ENCODE peak calls at places on chromosomes 16 and 17, in seven cellular contexts. One of them, this sample, is unnamed.
A peak's percentile ranks its signal among the peaks of the same experiment; 100 is the strongest.

GRCh38 chr17:57971572-57971971 is 16.4 kb upstream of the CUEDC1 start:
- DNase-seq in IMR-90: no peak
- DNase-seq in upper lobe of right lung: no peak
- DNase-seq in foreskin keratinocyte: no peak
- DNase-seq in left lung: no peak
- DNase-seq in A673: no peak
- DNase-seq in suprapubic skin: no peak
- DNase-seq in this sample: no peak

GRCh38 chr17:64174686-64175456 is 44.9 kb upstream of the ERN1 start:
- DNase-seq in IMR-90: peak; percentile 71
- DNase-seq in upper lobe of right lung: peak; percentile 70
- DNase-seq in foreskin keratinocyte: peak; percentile 61
- DNase-seq in left lung: peak; percentile 72
- DNase-seq in A673: no peak
- DNase-seq in suprapubic skin: no peak
- DNase-seq in this sample: peak; percentile 66

GRCh38 chr16:3971261-3971660 is 90.7 kb upstream of the CREBBP start:
- DNase-seq in IMR-90: peak; percentile 98
- DNase-seq in upper lobe of right lung: no peak
- DNase-seq in foreskin keratinocyte: peak; percentile 17
- DNase-seq in left lung: no peak
- DNase-seq in A673: no peak
- DNase-seq in suprapubic skin: no peak
- DNase-seq in this sample: peak; percentile 35

GRCh38 chr17:30376621-30377452 is 1.9 kb upstream of the CPD start:
- DNase-seq in IMR-90: peak; percentile 87
- DNase-seq in upper lobe of right lung: peak; percentile 70
- DNase-seq in foreskin keratinocyte: no peak
- DNase-seq in left lung: no peak
- DNase-seq in A673: peak; percentile 96
- DNase-seq in suprapubic skin: no peak
- DNase-seq in this sample: peak; percentile 81

GRCh38 chr17:45104497-45104896 is 27.8 kb downstream of the PLCD3 start:
- DNase-seq in IMR-90: no peak
- DNase-seq in upper lobe of right lung: no peak
- DNase-seq in foreskin keratinocyte: no peak
- DNase-seq in left lung: no peak
- DNase-seq in A673: no peak
- DNase-seq in suprapubic skin: no peak
- DNase-seq in this sample: no peak

GRCh38 chr17:46772879-46773620 is 45.4 kb downstream of the WNT3 start:
- DNase-seq in IMR-90: no peak
- DNase-seq in upper lobe of right lung: no peak
- DNase-seq in foreskin keratinocyte: no peak
- DNase-seq in left lung: no peak
- DNase-seq in A673: no peak
- DNase-seq in suprapubic skin: peak; percentile 55
- DNase-seq in this sample: no peak

GRCh38 chr17:41687828-41688640 is 651 bp upstream of the EIF1 start:
- DNase-seq in IMR-90: peak; percentile 15
- DNase-seq in upper lobe of right lung: peak; percentile 74
- DNase-seq in foreskin keratinocyte: no peak
- DNase-seq in left lung: peak; percentile 53
- DNase-seq in A673: peak; percentile 61
- DNase-seq in suprapubic skin: no peak
- DNase-seq in this sample: no peak

GRCh38 chr17:59753522-59754467 is 46.3 kb downstream of the VMP1 start:
- DNase-seq in IMR-90: peak; percentile 93
- DNase-seq in upper lobe of right lung: no peak
- DNase-seq in foreskin keratinocyte: peak; percentile 81
- DNase-seq in left lung: no peak
- DNase-seq in A673: peak; percentile 92
- DNase-seq in suprapubic skin: no peak
- DNase-seq in this sample: peak; percentile 87

GRCh38 chr17:3596804-3597464 is 12.3 kb downstream of the TRPV1 start:
- DNase-seq in IMR-90: no peak
- DNase-seq in upper lobe of right lung: no peak
- DNase-seq in foreskin keratinocyte: no peak
- DNase-seq in left lung: no peak
- DNase-seq in A673: no peak
- DNase-seq in suprapubic skin: no peak
- DNase-seq in this sample: no peak

GRCh38 chr16:20880867-20881866 is 19.0 kb downstream of the DCUN1D3 start:
- DNase-seq in IMR-90: no peak
- DNase-seq in upper lobe of right lung: no peak
- DNase-seq in foreskin keratinocyte: no peak
- DNase-seq in left lung: no peak
- DNase-seq in A673: no peak
- DNase-seq in suprapubic skin: no peak
- DNase-seq in this sample: no peak

GRCh38 chr16:79997257-79997656 is 396.7 kb upstream of the MAF start:
- DNase-seq in IMR-90: peak; percentile 26
- DNase-seq in upper lobe of right lung: no peak
- DNase-seq in foreskin keratinocyte: no peak
- DNase-seq in left lung: no peak
- DNase-seq in A673: peak; percentile 30
- DNase-seq in suprapubic skin: no peak
- DNase-seq in this sample: peak; percentile 24
- TF ChIP-seq CTCF in IMR-90: peak; percentile 56
- TF ChIP-seq CTCF in upper lobe of right lung: peak; percentile 53
- TF ChIP-seq CTCF in foreskin keratinocyte: peak; percentile 65
- TF ChIP-seq CTCF in left lung: no peak
- TF ChIP-seq CTCF in A673: peak; percentile 54
- TF ChIP-seq CTCF in suprapubic skin: no peak
- TF ChIP-seq CTCF in this sample: peak; percentile 67

DNA sequence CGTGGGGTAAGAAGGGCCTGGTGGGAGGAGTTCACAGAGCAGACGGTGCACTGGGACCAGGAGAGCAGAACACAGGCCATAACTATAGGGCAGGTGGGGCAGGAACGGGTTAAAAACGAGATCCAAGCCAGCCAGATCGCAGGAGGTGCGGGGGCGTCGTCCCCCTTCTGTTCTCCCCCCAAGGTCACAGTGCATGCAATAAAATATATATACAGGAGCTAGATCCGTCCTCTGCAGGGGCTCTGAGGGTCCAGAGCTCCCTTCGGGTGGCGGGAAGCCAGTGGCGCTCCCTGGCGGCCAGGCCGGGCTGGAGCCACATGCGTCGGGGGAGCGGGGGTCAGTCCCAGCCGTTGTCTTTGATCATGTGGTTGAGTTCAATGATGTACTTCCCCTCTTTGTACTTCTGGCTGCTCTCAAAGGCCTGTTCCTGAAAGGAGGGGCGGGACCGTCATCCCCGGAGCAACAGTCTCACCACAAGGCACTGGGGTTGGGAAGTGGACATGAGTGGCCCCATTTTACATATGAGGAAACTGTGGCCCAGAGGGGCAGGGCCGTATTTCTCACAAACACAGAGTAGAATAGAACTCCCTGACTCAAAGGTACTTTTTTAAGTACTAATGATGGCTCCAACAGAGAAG is 768 bp upstream of the TBX6 start:
- DNase-seq in IMR-90: peak; percentile 27
- DNase-seq in upper lobe of right lung: peak; percentile 92
- DNase-seq in foreskin keratinocyte: peak; percentile 31
- DNase-seq in left lung: peak; percentile 92
- DNase-seq in A673: peak; percentile 81
- DNase-seq in suprapubic skin: peak; percentile 90
- DNase-seq in this sample: peak; percentile 42
- TF ChIP-seq CTCF in IMR-90: peak; percentile 44
- TF ChIP-seq CTCF in upper lobe of right lung: peak; percentile 69
- TF ChIP-seq CTCF in foreskin keratinocyte: peak; percentile 60
- TF ChIP-seq CTCF in left lung: peak; percentile 43
- TF ChIP-seq CTCF in A673: peak; percentile 75
- TF ChIP-seq CTCF in suprapubic skin: peak; percentile 33
- TF ChIP-seq CTCF in this sample: peak; percentile 54

GRCh38 chr16:56825821-56826220 is 39.2 kb upstream of the SLC12A3 start:
- DNase-seq in IMR-90: peak; percentile 23
- DNase-seq in upper lobe of right lung: no peak
- DNase-seq in foreskin keratinocyte: no peak
- DNase-seq in left lung: no peak
- DNase-seq in A673: no peak
- DNase-seq in suprapubic skin: no peak
- DNase-seq in this sample: peak; percentile 56
- TF ChIP-seq CTCF in IMR-90: no peak
- TF ChIP-seq CTCF in upper lobe of right lung: no peak
- TF ChIP-seq CTCF in foreskin keratinocyte: no peak
- TF ChIP-seq CTCF in left lung: no peak
- TF ChIP-seq CTCF in A673: no peak
- TF ChIP-seq CTCF in suprapubic skin: no peak
- TF ChIP-seq CTCF in this sample: no peak

DNA sequence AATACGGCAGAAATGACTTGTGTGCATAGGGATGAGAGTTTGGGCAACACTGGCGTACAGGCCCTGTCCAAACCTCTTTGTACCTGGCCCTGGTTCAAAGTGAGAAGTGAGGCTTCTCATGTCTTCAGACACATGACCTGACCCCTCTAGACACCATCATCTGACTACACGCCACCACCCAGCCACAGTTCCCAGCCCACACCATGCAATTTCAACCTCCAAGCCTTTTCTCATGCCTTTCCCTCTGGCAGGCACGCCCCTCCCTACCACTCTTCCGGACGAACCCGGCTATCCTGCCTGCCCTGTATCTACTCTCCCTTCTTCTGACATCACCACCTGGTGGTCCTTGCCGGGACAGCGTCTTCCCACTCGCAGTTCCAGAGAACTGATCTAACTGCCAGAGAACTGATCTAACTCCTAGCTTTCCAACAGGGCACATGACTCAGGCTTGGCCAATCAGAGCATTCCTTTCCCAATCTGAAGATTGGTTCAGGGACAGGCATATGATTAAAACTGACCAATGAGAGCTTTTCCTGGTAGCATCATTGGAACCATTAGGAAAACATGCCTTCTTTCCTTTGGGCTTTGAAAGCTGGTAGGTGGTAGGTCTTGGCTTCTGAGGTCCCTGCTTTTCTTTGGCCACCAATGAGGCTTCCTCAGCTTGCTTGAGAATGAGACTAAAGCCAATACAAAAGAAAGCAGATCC is 27.0 kb upstream of the IL21R start:
- DNase-seq in IMR-90: peak; percentile 80
- DNase-seq in upper lobe of right lung: peak; percentile 79
- DNase-seq in foreskin keratinocyte: peak; percentile 82
- DNase-seq in left lung: peak; percentile 57
- DNase-seq in A673: peak; percentile 94
- DNase-seq in suprapubic skin: peak; percentile 76
- DNase-seq in this sample: peak; percentile 68
- TF ChIP-seq CTCF in IMR-90: peak; percentile 59
- TF ChIP-seq CTCF in upper lobe of right lung: peak; percentile 48
- TF ChIP-seq CTCF in foreskin keratinocyte: peak; percentile 74
- TF ChIP-seq CTCF in left lung: peak; percentile 28
- TF ChIP-seq CTCF in A673: peak; percentile 77
- TF ChIP-seq CTCF in suprapubic skin: no peak
- TF ChIP-seq CTCF in this sample: peak; percentile 55

GRCh38 chr17:82105417-82105881 is 7.4 kb upstream of the FASN start:
- DNase-seq in IMR-90: no peak
- DNase-seq in upper lobe of right lung: no peak
- DNase-seq in foreskin keratinocyte: no peak
- DNase-seq in left lung: no peak
- DNase-seq in A673: no peak
- DNase-seq in suprapubic skin: peak; percentile 59
- DNase-seq in this sample: no peak

GRCh38 chr17:82104797-82105416 is 6.9 kb upstream of the FASN start:
- DNase-seq in IMR-90: no peak
- DNase-seq in upper lobe of right lung: no peak
- DNase-seq in foreskin keratinocyte: no peak
- DNase-seq in left lung: no peak
- DNase-seq in A673: no peak
- DNase-seq in suprapubic skin: no peak
- DNase-seq in this sample: no peak

GRCh38 chr17:82107341-82107860 is 9.4 kb upstream of the FASN start:
- DNase-seq in IMR-90: no peak
- DNase-seq in upper lobe of right lung: no peak
- DNase-seq in foreskin keratinocyte: no peak
- DNase-seq in left lung: no peak
- DNase-seq in A673: no peak
- DNase-seq in suprapubic skin: no peak
- DNase-seq in this sample: no peak

GRCh38 chr17:82106697-82107305 is 8.8 kb upstream of the FASN start:
- DNase-seq in IMR-90: no peak
- DNase-seq in upper lobe of right lung: peak; percentile 74
- DNase-seq in foreskin keratinocyte: no peak
- DNase-seq in left lung: no peak
- DNase-seq in A673: no peak
- DNase-seq in suprapubic skin: no peak
- DNase-seq in this sample: no peak

DNA sequence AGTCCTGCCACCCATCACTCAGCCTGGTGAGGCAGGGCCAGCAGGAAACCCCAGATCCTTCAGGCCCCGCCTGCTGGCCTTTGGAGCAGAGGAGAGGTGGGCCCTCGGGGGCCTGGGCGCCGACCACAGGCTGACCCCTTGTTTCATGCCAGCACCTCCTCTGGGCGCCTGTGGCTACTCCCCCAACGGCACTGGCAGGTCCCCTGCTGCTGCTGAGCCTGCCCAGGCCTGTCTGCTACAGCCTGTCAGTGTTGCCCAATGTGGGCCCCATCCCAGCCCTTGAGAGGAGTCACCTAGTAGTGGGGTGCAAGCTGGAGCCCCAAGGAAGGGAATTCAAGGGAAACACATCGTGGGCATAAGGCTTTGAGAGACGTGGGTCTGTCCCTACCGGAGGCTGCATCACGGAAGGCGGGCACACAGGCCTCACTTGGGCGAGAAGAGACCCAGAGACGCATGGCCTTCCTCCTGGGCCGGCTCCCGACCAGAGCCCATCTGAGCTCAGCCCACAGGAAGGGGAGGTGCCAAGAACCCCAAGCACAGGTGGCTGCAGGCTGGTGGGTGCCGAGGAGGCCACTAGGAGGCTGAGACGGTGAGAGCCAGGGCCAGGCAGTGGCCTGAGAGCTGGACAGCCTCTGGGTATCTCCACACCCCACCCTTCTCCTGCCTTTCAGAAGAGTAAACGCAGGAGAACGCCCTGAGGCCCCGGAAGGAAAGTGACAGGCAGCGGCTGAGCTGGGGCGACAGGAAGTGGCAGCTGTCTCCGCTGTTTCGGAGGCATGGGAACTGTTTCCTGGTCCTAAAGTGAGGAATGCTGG is 8.1 kb upstream of the FASN start:
- DNase-seq in IMR-90: peak; percentile 37
- DNase-seq in upper lobe of right lung: peak; percentile 91
- DNase-seq in foreskin keratinocyte: peak; percentile 69
- DNase-seq in left lung: peak; percentile 71
- DNase-seq in A673: peak; percentile 64
- DNase-seq in suprapubic skin: peak; percentile 78
- DNase-seq in this sample: peak; percentile 39
- TF ChIP-seq CTCF in IMR-90: peak; percentile 29
- TF ChIP-seq CTCF in upper lobe of right lung: peak; percentile 49
- TF ChIP-seq CTCF in foreskin keratinocyte: peak; percentile 41
- TF ChIP-seq CTCF in left lung: no peak
- TF ChIP-seq CTCF in A673: peak; percentile 46
- TF ChIP-seq CTCF in suprapubic skin: peak; percentile 14
- TF ChIP-seq CTCF in this sample: peak; percentile 40